ENCODE peak calls at places on chromosomes 3 and 15, in nine cellular contexts. M, L, X, U, W, G, J, E and H are unnamed samples.
A peak's percentile ranks its signal among the peaks of the same experiment; 100 is the strongest.

GRCh38 chr15:40493089-40493840 is 22.5 kb downstream of the CHST14 start:
- DNase-seq in U (no peak), E (no peak), M (no peak), L (no peak), X (no peak), G (no peak), J (no peak), W (no peak), H (no peak)

GRCh38 chr3:44248152-44248551 is 6.5 kb downstream of the TOPAZ1 start:
- DNase-seq in E (no peak), J (no peak), W (no peak), G (no peak), M (no peak), U (no peak), X (no peak), L (peak; percentile 8), H (no peak)

GRCh38 chr3:179809639-179810038 is 156.8 kb downstream of the USP13 start:
- DNase-seq in L (no peak), M (no peak), W (no peak), J (no peak), G (no peak), U (no peak), E (no peak), X (no peak), H (no peak)

GRCh38 chr15:35725353-35725752 is 179.4 kb upstream of the DPH6 start:
- DNase-seq in X (no peak), M (no peak), W (no peak), U (no peak), G (peak; percentile 88), E (no peak), J (no peak), L (no peak), H (peak; percentile 80)

GRCh38 chr3:114442251-114442650 is 148.4 kb downstream of the TIGIT start:
- DNase-seq in J (no peak), M (no peak), W (no peak), E (no peak), X (no peak), L (no peak), U (no peak), G (peak; percentile 77), H (no peak)

GRCh38 chr3:151788401-151788800 is 25.5 kb upstream of the AADAC start:
- DNase-seq in J (peak; percentile 50), G (no peak), L (no peak), M (no peak), X (no peak), W (no peak), U (no peak), E (no peak), H (no peak)

GRCh38 chr15:48447657-48448056 is 116.4 kb downstream of the DUT start:
- DNase-seq in M (no peak), W (no peak), U (no peak), X (no peak), G (peak; percentile 82), L (no peak), J (no peak), E (no peak), H (no peak)

GRCh38 chr3:23856286-23856685 is 50.5 kb downstream of the UBE2E1 start:
- DNase-seq in W (no peak), L (no peak), U (no peak), M (no peak), E (no peak), J (no peak), G (peak; percentile 64), X (no peak), H (no peak)

GRCh38 chr3:50220109-50220508 is 15.0 kb downstream of the SLC38A3 start:
- DNase-seq in W (no peak), X (no peak), J (no peak), L (no peak), E (no peak), U (no peak), G (no peak), M (no peak), H (peak; percentile 86)

GRCh38 chr3:50221051-50221412 is 15.0 kb upstream of the GNAI2 start:
- DNase-seq in W (peak; percentile 40), U (no peak), J (no peak), L (no peak), E (no peak), G (no peak), X (no peak), M (no peak), H (peak; percentile 57)

GRCh38 chr3:50222169-50222528 is 13.9 kb upstream of the GNAI2 start:
- DNase-seq in G (no peak), J (no peak), X (no peak), W (no peak), L (no peak), M (no peak), U (no peak), E (no peak), H (peak; percentile 44)

GRCh38 chr3:50219285-50219684 is 14.2 kb downstream of the SLC38A3 start:
- DNase-seq in G (no peak), J (no peak), X (no peak), W (no peak), L (no peak), E (no peak), M (no peak), U (no peak), H (no peak)

DNA sequence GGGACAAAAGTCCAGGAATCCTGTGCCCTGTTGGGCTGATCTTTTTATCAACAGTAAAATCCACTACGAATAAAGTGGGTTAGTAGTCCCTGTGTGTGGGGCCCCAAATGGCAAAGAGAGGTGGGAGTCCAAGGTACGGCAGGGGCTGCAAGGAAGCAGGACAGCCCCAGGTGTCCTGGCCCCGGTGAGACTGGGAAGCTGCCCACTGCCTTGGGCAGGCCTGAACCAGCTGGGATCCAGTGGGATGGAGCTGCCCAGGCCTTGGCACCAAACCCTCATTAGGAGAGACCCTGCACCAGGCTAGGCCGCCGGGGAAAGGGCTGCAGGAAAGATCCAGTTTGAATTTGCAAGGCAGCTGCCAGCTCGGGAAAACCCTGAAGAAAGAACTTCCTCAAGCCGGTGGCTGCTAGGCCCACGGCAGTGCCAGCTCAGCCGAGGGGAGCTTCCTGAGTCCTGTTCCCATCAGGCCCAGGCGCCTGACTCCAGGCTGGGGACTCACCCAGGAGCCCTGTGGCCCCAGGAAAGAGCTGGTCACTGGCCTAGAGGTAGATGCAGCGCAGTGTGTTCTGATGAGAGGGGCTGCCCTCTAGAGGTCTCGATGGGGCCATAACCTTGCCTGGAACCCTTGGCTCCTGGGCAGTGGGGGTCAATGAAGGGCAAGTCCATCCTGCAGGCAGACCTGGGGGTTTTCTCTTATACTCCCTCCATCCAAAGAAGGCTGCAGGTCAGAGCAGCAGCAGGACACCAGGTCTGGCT is 14.4 kb upstream of the GNAI2 start:
- DNase-seq in M (no peak), W (peak; percentile 27), L (peak; percentile 93), U (no peak), J (no peak), G (no peak), E (no peak), X (no peak), H (peak; percentile 77)
- TF ChIP-seq CTCF in M (no peak), W (peak; percentile 54), L (peak; percentile 53), U (no peak), J (peak; percentile 43), G (no peak), E (no peak), X (no peak), H (no peak)

DNA sequence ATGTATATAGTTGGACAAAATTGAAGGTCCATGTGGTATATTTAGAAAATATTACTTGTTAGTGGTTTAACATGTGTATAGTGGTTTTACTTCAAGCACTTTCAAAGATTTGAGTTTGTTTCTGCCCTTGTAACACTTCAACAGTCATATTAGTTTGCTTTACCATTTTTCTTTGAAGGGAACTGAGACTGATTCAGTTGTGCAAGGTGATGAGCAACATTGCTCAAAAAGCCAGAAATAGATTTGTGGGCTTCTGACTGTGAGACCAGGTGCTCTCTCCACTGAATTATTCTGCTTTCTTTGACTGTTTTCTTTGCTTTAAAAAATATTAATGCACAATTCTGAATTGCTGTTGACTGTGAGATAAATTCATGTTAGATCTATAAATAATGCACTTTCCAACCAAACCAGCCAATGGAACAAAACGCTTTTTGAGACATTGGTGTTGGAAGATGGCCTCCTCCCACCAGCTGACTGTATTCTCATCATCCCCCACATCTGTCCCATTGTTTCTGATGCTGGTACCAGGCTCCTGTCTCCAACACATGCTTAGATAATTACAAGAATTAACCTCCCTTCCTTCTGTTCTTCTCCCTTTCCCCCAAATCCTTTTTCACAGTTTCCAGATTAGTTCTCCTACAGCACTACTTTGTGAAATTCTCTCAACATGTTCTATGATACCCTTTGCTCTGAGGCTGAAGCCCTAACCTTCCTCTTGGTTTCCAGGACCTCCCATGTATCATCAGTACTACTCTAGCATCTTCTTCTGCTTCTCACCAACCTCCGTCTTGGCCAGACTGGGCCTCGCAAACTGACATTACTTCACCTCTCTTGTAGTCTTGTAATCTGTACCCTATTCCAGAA is 27.9 kb downstream of the PLCL2 start:
- DNase-seq in E (no peak), W (peak; percentile 86), G (no peak), L (no peak), J (no peak), U (no peak), X (no peak), M (no peak), H (no peak)
- H3K4me1 ChIP-seq in E (peaks cover 12% of the 10 kb centered on the region), W (peaks cover 90% of the 10 kb centered on the region), G (peaks cover 3% of the 10 kb centered on the region), L (peaks cover 5% of the 10 kb centered on the region), J (no peaks in the 10 kb centered on the region), U (no peaks in the 10 kb centered on the region), X (peaks cover 3% of the 10 kb centered on the region), M (peaks cover 78% of the 10 kb centered on the region), H (peaks cover 10% of the 10 kb centered on the region)

GRCh38 chr15:69380100-69380725 is 33.9 kb upstream of the KIF23 start:
- DNase-seq in M (no peak), X (no peak), L (peak; percentile 82), U (no peak), W (no peak), G (peak; percentile 21), J (peak; percentile 22), E (no peak), H (peak; percentile 71)
- TF ChIP-seq CTCF in M (no peak), X (no peak), L (peak; percentile 54), U (no peak), W (peak; percentile 19), G (peak; percentile 29), J (peak; percentile 44), E (no peak), H (peak; percentile 43)

GRCh38 chr3:13018039-13018431 is 55.2 kb downstream of the IQSEC1 start:
- DNase-seq in U (no peak), G (no peak), M (no peak), J (no peak), W (no peak), E (peak; percentile 63), X (no peak), L (no peak), H (peak; percentile 87)

GRCh38 chr3:13018561-13019242 is 54.5 kb downstream of the IQSEC1 start:
- DNase-seq in L (no peak), G (no peak), X (no peak), J (no peak), E (peak; percentile 69), U (no peak), W (peak; percentile 22), M (no peak), H (peak; percentile 81)

GRCh38 chr3:13020159-13020558 is 53.1 kb downstream of the IQSEC1 start:
- DNase-seq in E (peak; percentile 60), G (no peak), U (no peak), L (no peak), M (no peak), X (no peak), J (no peak), W (peak; percentile 15), H (peak; percentile 57)

GRCh38 chr3:13019706-13020105 is 53.5 kb downstream of the IQSEC1 start:
- DNase-seq in L (no peak), E (peak; percentile 59), J (no peak), M (no peak), G (no peak), W (no peak), U (no peak), X (no peak), H (peak; percentile 46)

DNA sequence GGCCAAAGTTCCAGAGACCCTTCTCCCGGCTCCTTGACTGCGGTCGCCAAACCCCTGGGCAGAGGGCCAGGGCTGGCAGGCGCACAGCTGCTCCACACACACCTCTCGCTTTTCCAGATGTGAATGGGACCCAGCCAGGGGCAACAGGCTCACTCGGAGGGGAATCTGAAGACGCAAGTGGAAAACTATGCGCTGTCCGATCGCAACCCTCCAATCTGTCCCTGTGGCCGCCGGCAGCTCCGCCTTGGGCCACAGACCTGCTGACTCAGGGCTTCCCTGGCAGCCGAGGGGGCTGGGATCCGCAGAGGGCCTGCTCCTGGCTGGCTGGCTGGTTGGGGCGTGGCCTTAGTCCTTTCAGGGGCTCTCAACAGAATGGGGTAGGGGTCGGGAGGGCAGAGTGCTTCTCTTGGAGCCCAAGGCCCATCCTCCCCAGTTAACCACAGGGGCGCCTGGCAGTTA is 54.0 kb downstream of the IQSEC1 start:
- DNase-seq in W (no peak), G (peak; percentile 76), E (peak; percentile 59), X (no peak), L (peak; percentile 78), U (no peak), M (peak; percentile 69), J (no peak), H (peak; percentile 98)
- H3K4me1 ChIP-seq in W (peaks cover 97% of the 10 kb centered on the region), G (peaks cover 32% of the 10 kb centered on the region), E (peaks cover 5% of the 10 kb centered on the region), X (peaks cover 4% of the 10 kb centered on the region), L (peaks cover 17% of the 10 kb centered on the region), U (peaks cover 44% of the 10 kb centered on the region), M (peaks cover 90% of the 10 kb centered on the region), J (no peaks in the 10 kb centered on the region), H (peaks cover 76% of the 10 kb centered on the region)